ENCODE peak calls at places on chromosomes 12 and 14, in six cellular contexts. One of them, this sample, is unnamed.

GRCh38 chr14:63248211-63248610 is 44.0 kb downstream of the RHOJ start:
- DNase-seq in GM12865: no peak
- DNase-seq in fibroblast of lung: peak
- DNase-seq in endodermal cell: no peak
- DNase-seq in psoas muscle: no peak
- DNase-seq in lower lobe of right lung: no peak
- DNase-seq in this sample: no peak

GRCh38 chr14:91380610-91381371 is 36.8 kb downstream of the CCDC88C start:
- DNase-seq in GM12865: no peak
- DNase-seq in fibroblast of lung: peak
- DNase-seq in endodermal cell: no peak
- DNase-seq in psoas muscle: peak
- DNase-seq in lower lobe of right lung: peak
- DNase-seq in this sample: no peak

GRCh38 chr12:30200864-30201263 is 417.1 kb upstream of the TMTC1 start:
- DNase-seq in GM12865: no peak
- DNase-seq in fibroblast of lung: peak
- DNase-seq in endodermal cell: no peak
- DNase-seq in psoas muscle: peak
- DNase-seq in lower lobe of right lung: no peak
- DNase-seq in this sample: no peak

GRCh38 chr14:102819790-102820330 is 42.6 kb downstream of the TRAF3 start:
- DNase-seq in GM12865: peak
- DNase-seq in fibroblast of lung: no peak
- DNase-seq in endodermal cell: no peak
- DNase-seq in psoas muscle: no peak
- DNase-seq in lower lobe of right lung: no peak
- DNase-seq in this sample: no peak

GRCh38 chr12:23028158-23028802 is 403.3 kb downstream of the ETNK1 start:
- DNase-seq in GM12865: no peak
- DNase-seq in fibroblast of lung: peak
- DNase-seq in endodermal cell: peak
- DNase-seq in psoas muscle: no peak
- DNase-seq in lower lobe of right lung: no peak
- DNase-seq in this sample: no peak

GRCh38 chr12:105013892-105014291 is 27.8 kb downstream of the NOPCHAP1 start:
- DNase-seq in GM12865: no peak
- DNase-seq in fibroblast of lung: peak
- DNase-seq in endodermal cell: no peak
- DNase-seq in psoas muscle: no peak
- DNase-seq in lower lobe of right lung: no peak
- DNase-seq in this sample: no peak

GRCh38 chr14:23444314-23444713 is 8.9 kb upstream of the MYH7 start:
- DNase-seq in GM12865: no peak
- DNase-seq in fibroblast of lung: no peak
- DNase-seq in endodermal cell: no peak
- DNase-seq in psoas muscle: no peak
- DNase-seq in lower lobe of right lung: no peak
- DNase-seq in this sample: no peak

GRCh38 chr12:123815968-123816367 is 53.9 kb downstream of the DNAH10 start:
- DNase-seq in GM12865: no peak
- DNase-seq in fibroblast of lung: no peak
- DNase-seq in endodermal cell: no peak
- DNase-seq in psoas muscle: no peak
- DNase-seq in lower lobe of right lung: no peak
- DNase-seq in this sample: no peak

GRCh38 chr14:100532154-100532915 is 54.9 kb downstream of the BEGAIN start:
- DNase-seq in GM12865: no peak
- DNase-seq in fibroblast of lung: peak
- DNase-seq in endodermal cell: no peak
- DNase-seq in psoas muscle: no peak
- DNase-seq in lower lobe of right lung: peak
- DNase-seq in this sample: no peak

GRCh38 chr12:67269632-67270578 is 747 bp downstream of the CAND1 start:
- DNase-seq in GM12865: peak
- DNase-seq in fibroblast of lung: peak
- DNase-seq in endodermal cell: peak
- DNase-seq in psoas muscle: peak
- DNase-seq in lower lobe of right lung: peak
- DNase-seq in this sample: no peak

GRCh38 chr12:44551631-44552030 is 324.5 kb downstream of the NELL2 start:
- DNase-seq in GM12865: peak
- DNase-seq in fibroblast of lung: no peak
- DNase-seq in endodermal cell: no peak
- DNase-seq in psoas muscle: no peak
- DNase-seq in lower lobe of right lung: no peak
- DNase-seq in this sample: no peak

GRCh38 chr12:87157791-87158190 is 871.4 kb downstream of the C12orf50 start:
- DNase-seq in GM12865: no peak
- DNase-seq in fibroblast of lung: peak
- DNase-seq in endodermal cell: peak
- DNase-seq in psoas muscle: no peak
- DNase-seq in lower lobe of right lung: no peak
- DNase-seq in this sample: no peak

GRCh38 chr12:117684471-117684870 is 284.3 kb downstream of the KSR2 start:
- DNase-seq in GM12865: no peak
- DNase-seq in fibroblast of lung: no peak
- DNase-seq in endodermal cell: no peak
- DNase-seq in psoas muscle: no peak
- DNase-seq in lower lobe of right lung: no peak
- DNase-seq in this sample: no peak

GRCh38 chr12:126742326-126742725 is 1524.6 kb upstream of the TMEM132C start:
- DNase-seq in GM12865: no peak
- DNase-seq in fibroblast of lung: no peak
- DNase-seq in endodermal cell: no peak
- DNase-seq in psoas muscle: no peak
- DNase-seq in lower lobe of right lung: no peak
- DNase-seq in this sample: no peak

GRCh38 chr12:130120012-130120805 is 42.1 kb upstream of the FZD10 start:
- DNase-seq in GM12865: no peak
- DNase-seq in fibroblast of lung: no peak
- DNase-seq in endodermal cell: no peak
- DNase-seq in psoas muscle: peak
- DNase-seq in lower lobe of right lung: no peak
- DNase-seq in this sample: no peak

GRCh38 chr12:1642513-1642912 is 13.5 kb downstream of the WNT5B start:
- DNase-seq in GM12865: no peak
- DNase-seq in fibroblast of lung: no peak
- DNase-seq in endodermal cell: peak
- DNase-seq in psoas muscle: no peak
- DNase-seq in lower lobe of right lung: no peak
- DNase-seq in this sample: no peak

GRCh38 chr12:72271741-72272661 is at the start of gene TRHDE:
- DNase-seq in GM12865: no peak
- DNase-seq in fibroblast of lung: peak
- DNase-seq in endodermal cell: peak
- DNase-seq in psoas muscle: peak
- DNase-seq in lower lobe of right lung: peak
- DNase-seq in this sample: no peak

GRCh38 chr12:78240827-78241226 is 410.1 kb downstream of the NAV3 start:
- DNase-seq in GM12865: no peak
- DNase-seq in fibroblast of lung: no peak
- DNase-seq in endodermal cell: no peak
- DNase-seq in psoas muscle: no peak
- DNase-seq in lower lobe of right lung: no peak
- DNase-seq in this sample: no peak

GRCh38 chr12:69988601-69989194 is 163.7 kb downstream of the MYRFL start:
- DNase-seq in GM12865: no peak
- DNase-seq in fibroblast of lung: peak
- DNase-seq in endodermal cell: no peak
- DNase-seq in psoas muscle: no peak
- DNase-seq in lower lobe of right lung: no peak
- DNase-seq in this sample: no peak

GRCh38 chr14:34710006-34710405 is 4.4 kb downstream of the CFL2 start:
- DNase-seq in GM12865: no peak
- DNase-seq in fibroblast of lung: no peak
- DNase-seq in endodermal cell: no peak
- DNase-seq in psoas muscle: no peak
- DNase-seq in lower lobe of right lung: no peak
- DNase-seq in this sample: no peak

GRCh38 chr12:76270657-76271358 is 77.4 kb downstream of the BBS10 start:
- DNase-seq in GM12865: no peak
- DNase-seq in fibroblast of lung: peak
- DNase-seq in endodermal cell: no peak
- DNase-seq in psoas muscle: no peak
- DNase-seq in lower lobe of right lung: no peak
- DNase-seq in this sample: no peak

GRCh38 chr12:45989857-45990467 is 412 bp downstream of the SCAF11 start:
- DNase-seq in GM12865: peak
- DNase-seq in fibroblast of lung: peak
- DNase-seq in endodermal cell: peak
- DNase-seq in psoas muscle: peak
- DNase-seq in lower lobe of right lung: peak
- DNase-seq in this sample: no peak

GRCh38 chr12:122283680-122284079 is 17.4 kb upstream of the VPS33A start:
- DNase-seq in GM12865: no peak
- DNase-seq in fibroblast of lung: no peak
- DNase-seq in endodermal cell: no peak
- DNase-seq in psoas muscle: no peak
- DNase-seq in lower lobe of right lung: no peak
- DNase-seq in this sample: no peak
- TF ChIP-seq CTCF in GM12865: no peak
- TF ChIP-seq CTCF in fibroblast of lung: no peak
- TF ChIP-seq CTCF in endodermal cell: no peak
- TF ChIP-seq CTCF in psoas muscle: no peak
- TF ChIP-seq CTCF in lower lobe of right lung: no peak
- TF ChIP-seq CTCF in this sample: no peak

GRCh38 chr14:101561145-101561896 is at the start of gene DIO3:
- DNase-seq in GM12865: no peak
- DNase-seq in fibroblast of lung: peak
- DNase-seq in endodermal cell: peak
- DNase-seq in psoas muscle: peak
- DNase-seq in lower lobe of right lung: peak
- DNase-seq in this sample: no peak

GRCh38 chr14:101559624-101560533 is 1.4 kb upstream of the DIO3 start:
- DNase-seq in GM12865: no peak
- DNase-seq in fibroblast of lung: peak
- DNase-seq in endodermal cell: peak
- DNase-seq in psoas muscle: peak
- DNase-seq in lower lobe of right lung: peak
- DNase-seq in this sample: no peak

GRCh38 chr14:101561897-101562490 is 699 bp downstream of the DIO3 start:
- DNase-seq in GM12865: no peak
- DNase-seq in fibroblast of lung: no peak
- DNase-seq in endodermal cell: no peak
- DNase-seq in psoas muscle: peak
- DNase-seq in lower lobe of right lung: no peak
- DNase-seq in this sample: no peak

GRCh38 chr14:101559250-101559623 is 2.1 kb upstream of the DIO3 start:
- DNase-seq in GM12865: no peak
- DNase-seq in fibroblast of lung: no peak
- DNase-seq in endodermal cell: no peak
- DNase-seq in psoas muscle: no peak
- DNase-seq in lower lobe of right lung: peak
- DNase-seq in this sample: no peak

GRCh38 chr14:101560534-101561113 is 671 bp upstream of the DIO3 start:
- DNase-seq in GM12865: no peak
- DNase-seq in fibroblast of lung: no peak
- DNase-seq in endodermal cell: no peak
- DNase-seq in psoas muscle: no peak
- DNase-seq in lower lobe of right lung: peak
- DNase-seq in this sample: no peak
- H3K4me3 ChIP-seq in GM12865: no peak
- H3K4me3 ChIP-seq in fibroblast of lung: no peak
- H3K4me3 ChIP-seq in endodermal cell: no peak
- H3K4me3 ChIP-seq in psoas muscle: no peak
- H3K4me3 ChIP-seq in lower lobe of right lung: no peak
- H3K4me3 ChIP-seq in this sample: no peak

DNA sequence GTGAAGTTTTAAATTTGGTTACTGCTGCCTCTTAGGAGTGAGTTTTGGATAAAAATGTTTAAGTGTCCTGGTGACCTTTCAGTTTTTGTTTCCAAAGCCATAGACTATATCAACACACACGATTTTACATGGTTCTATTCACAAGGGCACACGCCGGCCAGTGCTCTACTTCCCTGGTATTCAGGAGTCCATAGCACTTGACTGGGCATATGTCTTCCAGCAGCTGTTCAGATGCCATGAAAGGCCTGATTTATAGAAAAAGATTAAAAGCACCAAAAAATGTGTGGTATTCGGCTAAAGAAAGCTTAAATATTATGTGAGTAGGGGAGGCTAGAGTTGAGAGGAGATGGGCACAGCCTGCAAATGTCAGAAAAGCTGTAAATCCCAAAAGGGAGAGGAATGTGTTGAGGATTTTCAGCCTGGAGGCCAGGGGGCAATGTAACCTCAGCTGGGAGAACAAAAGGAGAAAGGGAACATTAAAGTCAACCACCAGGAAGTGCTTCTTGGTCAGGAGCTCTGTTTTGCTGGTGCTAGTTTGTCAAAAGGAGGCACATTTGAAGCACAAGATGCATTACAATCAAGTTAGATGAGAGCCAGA is 478.4 kb downstream of the RAD51B start:
- DNase-seq in GM12865: no peak
- DNase-seq in fibroblast of lung: peak
- DNase-seq in endodermal cell: peak
- DNase-seq in psoas muscle: no peak
- DNase-seq in lower lobe of right lung: no peak
- DNase-seq in this sample: no peak
- TF ChIP-seq CTCF in GM12865: no peak
- TF ChIP-seq CTCF in fibroblast of lung: peak
- TF ChIP-seq CTCF in endodermal cell: peak
- TF ChIP-seq CTCF in psoas muscle: no peak
- TF ChIP-seq CTCF in lower lobe of right lung: peak
- TF ChIP-seq CTCF in this sample: no peak

GRCh38 chr14:20440882-20441281 is 4.9 kb upstream of the KLHL33 start:
- DNase-seq in GM12865: no peak
- DNase-seq in fibroblast of lung: peak
- DNase-seq in endodermal cell: no peak
- DNase-seq in psoas muscle: no peak
- DNase-seq in lower lobe of right lung: no peak
- DNase-seq in this sample: no peak

GRCh38 chr14:20441466-20441865 is 5.5 kb upstream of the KLHL33 start:
- DNase-seq in GM12865: no peak
- DNase-seq in fibroblast of lung: no peak
- DNase-seq in endodermal cell: no peak
- DNase-seq in psoas muscle: no peak
- DNase-seq in lower lobe of right lung: no peak
- DNase-seq in this sample: no peak

GRCh38 chr14:20438664-20439063 is 2.7 kb upstream of the KLHL33 start:
- DNase-seq in GM12865: no peak
- DNase-seq in fibroblast of lung: no peak
- DNase-seq in endodermal cell: no peak
- DNase-seq in psoas muscle: no peak
- DNase-seq in lower lobe of right lung: no peak
- DNase-seq in this sample: no peak

GRCh38 chr14:20436363-20436755 is 393 bp upstream of the KLHL33 start:
- DNase-seq in GM12865: no peak
- DNase-seq in fibroblast of lung: peak
- DNase-seq in endodermal cell: no peak
- DNase-seq in psoas muscle: no peak
- DNase-seq in lower lobe of right lung: no peak
- DNase-seq in this sample: no peak

DNA sequence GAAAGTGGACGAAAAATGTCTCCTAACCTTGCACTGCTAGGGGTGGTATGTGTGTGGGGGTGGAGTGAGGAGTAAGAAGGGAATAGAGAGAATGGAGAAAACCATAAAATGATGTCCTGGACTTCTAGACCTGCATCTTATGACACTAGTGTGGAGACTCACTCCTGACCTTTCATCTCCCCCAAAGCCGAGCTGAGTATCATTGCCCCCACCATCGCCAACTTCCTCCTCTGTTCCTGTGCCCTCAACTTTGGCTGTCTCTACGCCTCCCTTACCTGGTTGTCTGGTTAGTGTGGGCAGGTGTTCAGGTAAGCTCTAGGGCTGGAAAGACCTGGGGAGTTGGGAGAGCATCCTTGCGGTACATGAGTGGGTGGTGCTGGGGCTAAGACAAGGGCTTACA is 4.5 kb upstream of the KLHL33 start:
- DNase-seq in GM12865: no peak
- DNase-seq in fibroblast of lung: no peak
- DNase-seq in endodermal cell: no peak
- DNase-seq in psoas muscle: no peak
- DNase-seq in lower lobe of right lung: no peak
- DNase-seq in this sample: no peak
- H3K4me3 ChIP-seq in GM12865: no peak
- H3K4me3 ChIP-seq in fibroblast of lung: no peak
- H3K4me3 ChIP-seq in endodermal cell: no peak
- H3K4me3 ChIP-seq in psoas muscle: no peak
- H3K4me3 ChIP-seq in lower lobe of right lung: no peak
- H3K4me3 ChIP-seq in this sample: no peak